ENCODE peak calls at places on chromosomes 2 and 18, in six cellular contexts. Z is HEK293T, A is fibroblast of the aortic adventitia, H is Kasumi-1, W is DMS153, I is T-helper 9 cell. V is an unnamed sample.

GRCh38 chr2:191038741-191039140 is 24.8 kb upstream of the STAT1 start:
- DNase-seq in Z (no peak), A (no peak), H (no peak), W (no peak), I (no peak), V (no peak)

GRCh38 chr2:105872142-105872728 is 127.5 kb downstream of the NCK2 start:
- DNase-seq in Z (no peak), A (no peak), H (no peak), W (no peak), I (no peak), V (no peak)

GRCh38 chr18:27778441-27778840 is 398.5 kb downstream of the CDH2 start:
- DNase-seq in Z (peak; percentile 30), A (peak; percentile 44), H (peak; percentile 13), W (no peak), I (no peak), V (no peak)

GRCh38 chr2:191268596-191268995 is 23.4 kb downstream of the MYO1B start:
- DNase-seq in Z (no peak), A (no peak), H (no peak), W (no peak), I (no peak), V (no peak)

GRCh38 chr18:13437801-13438506 is 219.4 kb downstream of the LDLRAD4 start:
- DNase-seq in Z (no peak), A (no peak), H (no peak), W (no peak), I (peak; percentile 34), V (no peak)

GRCh38 chr2:172893111-172893510 is 157.5 kb downstream of the RAPGEF4 start:
- DNase-seq in Z (no peak), A (no peak), H (no peak), W (no peak), I (no peak), V (no peak)

GRCh38 chr2:182133195-182133891 is 147.7 kb downstream of the PPP1R1C start:
- DNase-seq in Z (no peak), A (peak; percentile 25), H (no peak), W (no peak), I (no peak), V (no peak)

GRCh38 chr2:162929571-162929970 is 91.0 kb upstream of the KCNH7 start:
- DNase-seq in Z (no peak), A (no peak), H (no peak), W (no peak), I (no peak), V (no peak)

GRCh38 chr2:44786818-44787214 is 154.7 kb upstream of the SIX3 start:
- DNase-seq in Z (no peak), A (no peak), H (no peak), W (no peak), I (no peak), V (no peak)

GRCh38 chr2:231708773-231709635 is 679 bp downstream of the PTMA start:
- DNase-seq in Z (no peak), A (peak; percentile 37), H (no peak), W (no peak), I (peak; percentile 41), V (no peak)

GRCh38 chr2:567496-567864 is 109.7 kb downstream of the TMEM18 start:
- DNase-seq in Z (no peak), A (no peak), H (no peak), W (no peak), I (no peak), V (no peak)

GRCh38 chr2:62284980-62285379 is 89.1 kb downstream of the B3GNT2 start:
- DNase-seq in Z (no peak), A (no peak), H (no peak), W (no peak), I (no peak), V (no peak)

GRCh38 chr2:207161724-207162123 is 4.0 kb downstream of the KLF7 start:
- DNase-seq in Z (no peak), A (peak; percentile 39), H (no peak), W (no peak), I (no peak), V (no peak)

GRCh38 chr18:48545690-48546365 is 7.0 kb downstream of the CTIF start:
- DNase-seq in Z (no peak), A (peak; percentile 79), H (no peak), W (peak; percentile 67), I (no peak), V (peak; percentile 74)

GRCh38 chr2:203759692-203760365 is 53.4 kb downstream of the CD28 start:
- DNase-seq in Z (no peak), A (peak; percentile 57), H (no peak), W (no peak), I (no peak), V (no peak)

V was measured in KBM-7.